ENCODE peak calls at places on chromosome 4, in six cellular contexts. J is GM12892, U is H1, H is K562, E is HepG2, L is GM12878. W is an unnamed sample.

GRCh38 chr4:144868309-144868708 is 222.4 kb downstream of the HHIP start:
- DNase-seq in J (no peak), U (no peak), H (no peak), E (no peak), L (no peak), W (no peak)

GRCh38 chr4:101191302-101192098 is 155.8 kb downstream of the PPP3CA start:
- DNase-seq in J (no peak), U (no peak), H (no peak), E (no peak), L (no peak), W (no peak)

GRCh38 chr4:173505924-173506779 is 23.9 kb downstream of the HAND2 start:
- DNase-seq in J (no peak), U (no peak), H (peak), E (peak), L (peak), W (no peak)

GRCh38 chr4:65502151-65502691 is 168.1 kb downstream of the EPHA5 start:
- DNase-seq in J (no peak), U (no peak), H (no peak), E (no peak), L (no peak), W (no peak)

GRCh38 chr4:15506464-15506863 is 36.8 kb downstream of the CC2D2A start:
- DNase-seq in J (no peak), U (no peak), H (no peak), E (no peak), L (no peak), W (no peak)

GRCh38 chr4:7763788-7764187 is 175.9 kb downstream of the AFAP1 start:
- DNase-seq in J (no peak), U (no peak), H (no peak), E (no peak), L (no peak), W (no peak)

GRCh38 chr4:4560136-4560535 is 18.3 kb upstream of the STX18 start:
- DNase-seq in J (no peak), U (no peak), H (no peak), E (no peak), L (no peak), W (no peak)

GRCh38 chr4:127880764-127881564 is at the start of gene PLK4:
- DNase-seq in J (peak), U (peak), H (peak), E (peak), L (peak), W (peak)

DNA sequence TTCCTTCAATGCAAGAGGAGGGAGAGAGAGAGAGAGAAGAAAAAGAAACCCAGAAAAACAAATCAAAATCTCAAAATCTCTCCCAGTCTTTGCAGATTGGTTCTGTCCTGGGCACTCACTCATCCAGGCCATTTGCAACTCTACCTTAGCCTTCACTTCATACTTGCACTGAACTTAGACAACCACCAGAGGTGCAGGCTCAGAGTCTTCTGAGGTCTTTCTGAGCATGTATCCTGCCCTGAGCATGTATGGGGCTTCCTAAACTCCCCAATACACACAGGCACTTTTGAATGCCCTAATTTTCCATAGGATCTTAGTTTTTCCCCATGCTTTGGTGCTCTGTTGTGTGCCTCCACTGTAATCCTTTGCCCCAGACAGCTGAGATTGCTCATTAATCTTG is 2.9 kb downstream of the CFI start:
- DNase-seq in J (no peak), U (no peak), H (peak), E (no peak), L (no peak), W (no peak)
- TF ChIP-seq POLR2A in J (no peak), U (no peak), H (no peak), E (no peak), L (no peak), W (no peak)

GRCh38 chr4:118743867-118744266 is 58.7 kb downstream of the METTL14 start:
- DNase-seq in J (no peak), U (no peak), H (no peak), E (no peak), L (no peak), W (no peak)
- TF ChIP-seq TAF1 in J (no peak), U (no peak), H (no peak), E (no peak), L (no peak), W (no peak)

DNA sequence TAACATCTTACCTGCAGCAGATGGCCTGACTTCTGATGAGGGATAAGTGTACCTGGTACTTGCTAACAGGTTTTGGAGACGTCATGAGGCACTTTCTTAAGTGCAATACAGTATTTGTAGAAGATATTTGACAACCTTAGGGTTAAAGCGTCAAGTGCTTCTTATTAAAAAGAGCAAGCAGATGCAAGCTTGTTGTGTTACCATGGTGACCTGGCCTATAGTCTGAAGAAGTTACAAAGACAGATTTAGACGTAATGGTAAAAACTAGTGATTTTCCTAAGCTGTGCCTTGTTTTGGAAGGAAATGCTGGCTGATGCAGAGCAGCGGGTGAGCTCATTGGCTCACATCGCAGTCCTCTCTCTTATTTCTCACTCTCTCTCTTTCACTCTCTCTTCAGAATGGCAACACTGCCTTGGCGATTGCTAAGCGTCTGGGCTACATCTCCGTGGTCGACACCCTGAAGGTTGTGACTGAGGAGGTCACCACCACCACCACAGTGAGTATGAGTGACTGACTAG is 243.6 kb downstream of the ANK2 start:
- DNase-seq in J (no peak), U (no peak), H (no peak), E (no peak), L (no peak), W (no peak)
- TF ChIP-seq POLR2A in J (no peak), U (no peak), H (no peak), E (no peak), L (no peak), W (no peak)

DNA sequence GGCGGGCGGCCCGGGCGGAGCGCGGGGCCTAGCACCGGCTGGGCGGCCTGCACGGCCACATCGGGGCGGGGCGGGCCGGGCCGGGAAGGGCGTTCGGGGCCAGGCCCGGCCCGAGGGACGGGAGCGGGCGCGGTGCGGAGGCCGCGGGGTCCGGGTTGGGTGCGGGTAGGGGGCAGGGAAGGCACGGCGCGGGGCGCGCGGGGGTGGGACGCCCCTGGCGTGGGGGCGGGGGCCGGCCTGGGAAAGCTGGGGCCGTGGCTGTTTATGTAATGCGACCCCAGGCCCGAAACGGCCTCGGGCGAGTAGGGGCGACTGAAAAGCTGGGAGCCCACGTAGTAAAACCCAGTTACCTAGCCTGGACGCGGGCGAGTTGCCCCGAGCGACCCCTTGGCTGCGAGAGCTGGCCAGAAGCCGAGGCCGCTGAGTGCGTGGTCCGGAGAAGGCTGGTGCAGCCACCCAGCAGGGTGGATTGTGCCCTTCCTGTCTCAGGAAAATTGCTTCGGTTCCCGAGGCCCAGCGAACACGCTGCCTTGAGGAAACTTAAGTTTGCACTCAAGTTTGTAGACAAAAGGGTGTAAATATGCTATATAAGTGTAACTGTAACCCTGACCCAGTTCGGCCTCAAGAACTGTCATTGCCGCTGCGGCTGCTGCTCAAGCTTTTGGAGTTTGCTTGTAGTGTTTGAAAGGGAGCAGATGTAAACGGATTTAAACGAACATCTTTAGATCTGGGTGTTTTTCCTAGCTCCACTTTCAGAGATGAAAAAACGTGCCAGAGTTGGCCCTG is 585 bp downstream of the SEC24B start:
- DNase-seq in J (no peak), U (no peak), H (peak), E (peak), L (no peak), W (no peak)
- TF ChIP-seq TAF1 in J (no peak), U (no peak), H (no peak), E (peak), L (no peak), W (no peak)

GRCh38 chr4:189840356-189840755 is 100.3 kb upstream of the FRG1 start:
- DNase-seq in J (no peak), U (no peak), H (no peak), E (no peak), L (no peak), W (no peak)

GRCh38 chr4:189837462-189837861 is 103.2 kb upstream of the FRG1 start:
- DNase-seq in J (no peak), U (no peak), H (no peak), E (no peak), L (no peak), W (no peak)

GRCh38 chr4:189834586-189834985 is 106.1 kb upstream of the FRG1 start:
- DNase-seq in J (no peak), U (no peak), H (no peak), E (no peak), L (no peak), W (no peak)

GRCh38 chr4:189835505-189835904 is 105.2 kb upstream of the FRG1 start:
- DNase-seq in J (no peak), U (no peak), H (no peak), E (no peak), L (no peak), W (no peak)

DNA sequence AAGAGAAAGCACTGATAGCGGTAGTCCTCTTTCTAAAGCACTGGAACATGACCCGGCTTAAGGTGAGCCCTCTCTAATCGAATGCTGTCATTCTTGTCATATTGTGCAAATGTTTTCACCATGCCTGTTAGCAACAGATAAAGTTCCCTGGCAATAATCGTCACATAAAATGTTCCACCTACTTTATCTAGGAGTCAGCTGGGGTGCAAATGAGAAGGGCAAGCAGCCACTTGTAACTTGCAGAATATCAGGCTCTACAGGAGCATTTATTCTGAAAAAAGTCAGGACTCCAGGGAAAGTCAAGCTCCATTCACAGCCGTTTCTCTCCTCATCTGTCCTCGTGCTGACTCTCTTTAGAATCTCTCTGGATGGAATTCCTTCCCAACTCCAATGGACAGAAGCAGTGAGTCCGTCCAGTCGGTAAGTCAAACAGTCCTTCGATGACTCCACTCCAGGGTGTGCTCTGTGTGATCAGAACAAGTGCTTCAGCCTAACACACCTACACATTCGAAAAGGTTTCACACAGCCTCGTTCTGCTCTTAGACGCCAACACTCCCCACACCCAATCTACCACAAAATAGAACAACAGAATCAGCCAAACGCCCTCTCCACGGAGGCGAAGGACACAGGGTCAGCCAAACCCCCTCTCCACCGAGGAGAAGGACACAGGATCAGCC is 101.7 kb upstream of the FRG1 start:
- DNase-seq in J (no peak), U (no peak), H (peak), E (no peak), L (no peak), W (no peak)
- TF ChIP-seq POLR2A in J (no peak), U (no peak), H (no peak), E (no peak), L (no peak), W (no peak)

GRCh38 chr4:53532521-53532920 is 58.8 kb downstream of the LNX1 start:
- DNase-seq in J (no peak), U (no peak), H (no peak), E (no peak), L (no peak), W (no peak)

GRCh38 chr4:53527342-53527741 is 63.9 kb downstream of the LNX1 start:
- DNase-seq in J (no peak), U (no peak), H (no peak), E (no peak), L (no peak), W (no peak)

GRCh38 chr4:53529025-53529424 is 62.3 kb downstream of the LNX1 start:
- DNase-seq in J (no peak), U (no peak), H (no peak), E (no peak), L (no peak), W (no peak)

GRCh38 chr4:53531695-53532224 is 59.5 kb downstream of the LNX1 start:
- DNase-seq in J (no peak), U (no peak), H (no peak), E (no peak), L (no peak), W (no peak)

GRCh38 chr4:53527930-53528329 is 63.4 kb downstream of the LNX1 start:
- DNase-seq in J (no peak), U (no peak), H (no peak), E (no peak), L (no peak), W (no peak)
- TF ChIP-seq TAF1 in J (no peak), U (no peak), H (no peak), E (no peak), L (no peak), W (no peak)

W was measured in GM12891.